ENCODE peak calls at places on chromosomes 5 and 9, in six cellular contexts. O is tibial nerve; R is effector CD4-positive, alpha-beta T cell; S is activated T-cell treated with anti-CD3 and anti-CD28 coated beads, Interleukin-2, amount 50 U/mL, for 1 hour; Z is amniotic stem cell; J is M059J. C is an unnamed sample.

GRCh38 chr5:150499437-150499956 is 8.4 kb upstream of the NDST1 start:
- DNase-seq in O (no peak), R (no peak), S (no peak), Z (no peak), J (no peak), C (no peak)

GRCh38 chr5:6684075-6684474 is 29.2 kb upstream of the TENT4A start:
- DNase-seq in O (no peak), R (no peak), S (no peak), Z (no peak), J (no peak), C (no peak)

GRCh38 chr5:126594676-126595485 is at the start of gene ALDH7A1:
- DNase-seq in O (peak; percentile 83), R (peak; percentile 4), S (peak; percentile 51), Z (peak; percentile 75), J (peak; percentile 96), C (no peak)

GRCh38 chr5:154446183-154447073 is 631 bp downstream of the SAP30L start:
- DNase-seq in O (peak; percentile 19), R (peak; percentile 29), S (peak; percentile 56), Z (peak; percentile 73), J (peak; percentile 72), C (peak; percentile 22)

GRCh38 chr5:23820764-23821471 is 313.5 kb downstream of the PRDM9 start:
- DNase-seq in O (no peak), R (no peak), S (no peak), Z (no peak), J (peak; percentile 32), C (no peak)

GRCh38 chr5:148972958-148973357 is 89.9 kb downstream of the SH3TC2 start:
- DNase-seq in O (no peak), R (no peak), S (no peak), Z (peak; percentile 84), J (peak; percentile 95), C (no peak)

GRCh38 chr5:37721447-37721871 is 118.4 kb downstream of the GDNF start:
- DNase-seq in O (no peak), R (no peak), S (no peak), Z (no peak), J (peak; percentile 29), C (no peak)

GRCh38 chr9:7828344-7828743 is 28.8 kb upstream of the DMAC1 start:
- DNase-seq in O (no peak), R (no peak), S (no peak), Z (no peak), J (no peak), C (no peak)

GRCh38 chr5:123776761-123777160 is 264.8 kb downstream of the CSNK1G3 start:
- DNase-seq in O (no peak), R (no peak), S (no peak), Z (peak; percentile 6), J (peak; percentile 50), C (no peak)

GRCh38 chr9:25350011-25350410 is 328.2 kb downstream of the TUSC1 start:
- DNase-seq in O (no peak), R (no peak), S (no peak), Z (no peak), J (peak; percentile 0), C (no peak)

GRCh38 chr9:107051392-107051791 is 188.4 kb downstream of the ZNF462 start:
- DNase-seq in O (no peak), R (no peak), S (no peak), Z (no peak), J (peak; percentile 6), C (no peak)

GRCh38 chr5:72106922-72107873 is at the start of gene MAP1B:
- DNase-seq in O (peak; percentile 40), R (no peak), S (no peak), Z (no peak), J (peak; percentile 62), C (no peak)

GRCh38 chr5:148909766-148910165 is 83.4 kb downstream of the ADRB2 start:
- DNase-seq in O (no peak), R (no peak), S (no peak), Z (no peak), J (peak; percentile 48), C (no peak)

GRCh38 chr5:116563909-116564308 is 10.7 kb downstream of the SEMA6A start:
- DNase-seq in O (no peak), R (no peak), S (no peak), Z (no peak), J (no peak), C (no peak)

GRCh38 chr5:178249191-178249989 is 16.8 kb upstream of the PHYKPL start:
- DNase-seq in O (no peak), R (no peak), S (no peak), Z (no peak), J (peak; percentile 81), C (no peak)

GRCh38 chr9:32783168-32783891 is at the start of gene TMEM215:
- DNase-seq in O (no peak), R (no peak), S (no peak), Z (no peak), J (no peak), C (no peak)

GRCh38 chr5:123203105-123203794 is 114.2 kb downstream of the PRDM6 start:
- DNase-seq in O (no peak), R (no peak), S (no peak), Z (no peak), J (no peak), C (no peak)

GRCh38 chr5:125115180-125115495 is 368.7 kb upstream of the ZNF608 start:
- DNase-seq in O (no peak), R (no peak), S (no peak), Z (no peak), J (no peak), C (no peak)

GRCh38 chr5:53874409-53874808 is 314.0 kb downstream of the NDUFS4 start:
- DNase-seq in O (no peak), R (no peak), S (no peak), Z (no peak), J (peak; percentile 10), C (no peak)

GRCh38 chr9:110671849-110672248 is 3.3 kb downstream of the MUSK start:
- DNase-seq in O (no peak), R (no peak), S (no peak), Z (no peak), J (no peak), C (no peak)